ENCODE peak calls at places on chromosomes 1 and 21, in ten cellular contexts. H is prostate gland, P is tibial artery, A is mammary epithelial cell, W is OCI-LY7, T is H1, Z is glutamatergic neuron, N is adrenal gland, M is fibroblast of mammary gland, R is A549. Y is an unnamed sample.

GRCh38 chr1:244054247-244054923 is 3.3 kb downstream of the ZBTB18 start:
- DNase-seq in P (no peak), Z (peak), H (no peak), R (no peak), T (no peak), A (no peak), N (no peak), W (no peak), M (no peak), Y (no peak)

GRCh38 chr21:46217511-46218196 is 10.9 kb downstream of the LSS start:
- DNase-seq in W (no peak), A (no peak), N (no peak), R (no peak), H (no peak), Z (no peak), T (no peak), M (no peak), P (no peak), Y (no peak)

GRCh38 chr1:87150143-87150542 is 178.5 kb upstream of the LMO4 start:
- DNase-seq in R (no peak), N (no peak), T (no peak), A (no peak), P (no peak), H (no peak), W (no peak), M (no peak), Z (no peak), Y (no peak)

GRCh38 chr1:240092301-240093119 is 827 bp downstream of the FMN2 start:
- DNase-seq in R (peak), W (no peak), T (no peak), M (peak), Z (peak), H (no peak), N (peak), P (no peak), A (peak), Y (peak)

GRCh38 chr1:168321945-168322344 is 41.3 kb downstream of the TBX19 start:
- DNase-seq in T (no peak), A (peak), H (no peak), W (peak), N (no peak), R (peak), M (peak), P (no peak), Z (no peak), Y (no peak)

GRCh38 chr1:100292711-100293110 is 26.7 kb downstream of the RTCA start:
- DNase-seq in R (no peak), W (no peak), N (no peak), M (peak), P (no peak), A (no peak), Z (no peak), H (no peak), T (no peak), Y (no peak)

GRCh38 chr1:27555700-27556424 is 48.1 kb downstream of the AHDC1 start:
- DNase-seq in Z (peak), M (no peak), T (no peak), P (peak), R (no peak), A (no peak), H (no peak), N (peak), W (peak), Y (no peak)

GRCh38 chr21:45306832-45307571 is 19.3 kb upstream of the POFUT2 start:
- DNase-seq in A (peak), T (no peak), Z (no peak), W (no peak), P (peak), R (no peak), H (no peak), M (peak), N (peak), Y (no peak)

GRCh38 chr1:178520803-178521202 is 7.9 kb downstream of the TEX35 start:
- DNase-seq in W (no peak), H (no peak), N (no peak), A (no peak), Z (no peak), P (peak), M (no peak), T (no peak), R (no peak), Y (no peak)

GRCh38 chr1:57124768-57125446 is 159.1 kb upstream of the C8B start:
- DNase-seq in P (no peak), A (peak), R (no peak), T (no peak), H (no peak), N (no peak), Z (no peak), W (no peak), M (peak), Y (no peak)

GRCh38 chr1:213231795-213232231 is 180.8 kb downstream of the RPS6KC1 start:
- DNase-seq in H (no peak), P (no peak), W (no peak), N (no peak), R (peak), A (no peak), Z (peak), T (peak), M (peak), Y (no peak)

GRCh38 chr1:166978795-166979194 is 3.5 kb upstream of the ILDR2 start:
- DNase-seq in A (no peak), H (no peak), M (no peak), Z (no peak), W (no peak), R (no peak), T (no peak), N (no peak), P (no peak), Y (no peak)

GRCh38 chr1:111593403-111594127 is 26.0 kb upstream of the RAP1A start:
- DNase-seq in T (no peak), N (no peak), W (no peak), M (no peak), H (no peak), Z (no peak), P (no peak), R (no peak), A (no peak), Y (no peak)

GRCh38 chr1:22739648-22740385 is 29.2 kb downstream of the EPHB2 start:
- DNase-seq in P (peak), Z (no peak), N (no peak), H (no peak), A (no peak), W (no peak), M (peak), R (peak), T (no peak), Y (no peak)

GRCh38 chr1:108747128-108747827 is 804 bp downstream of the STXBP3 start:
- DNase-seq in A (peak), R (peak), Z (peak), W (peak), P (peak), N (peak), T (no peak), M (peak), H (peak), Y (peak)

GRCh38 chr1:63648689-63649088 is 55.5 kb downstream of the PGM1 start:
- DNase-seq in W (no peak), T (no peak), H (no peak), A (no peak), Z (no peak), P (no peak), M (no peak), N (no peak), R (no peak), Y (no peak)

GRCh38 chr1:62240651-62241050 is 46.0 kb downstream of the L1TD1 start:
- DNase-seq in P (no peak), T (no peak), R (no peak), M (no peak), A (no peak), Z (no peak), H (no peak), W (no peak), N (no peak), Y (no peak)

GRCh38 chr1:67755160-67755559 is 70.2 kb downstream of the GADD45A start:
- DNase-seq in H (no peak), M (no peak), T (no peak), Z (no peak), A (no peak), N (no peak), R (no peak), W (peak), P (no peak), Y (no peak)

GRCh38 chr1:212814548-212814947 is 22.9 kb downstream of the TATDN3 start:
- DNase-seq in W (no peak), A (no peak), N (no peak), H (no peak), R (no peak), Z (no peak), M (no peak), P (no peak), T (no peak), Y (no peak)

GRCh38 chr1:207962716-207963428 is 51.9 kb upstream of the CD34 start:
- DNase-seq in M (peak), A (no peak), W (no peak), T (no peak), P (peak), H (peak), N (peak), Z (no peak), R (no peak), Y (no peak)

GRCh38 chr1:98674075-98674781 is 12.7 kb downstream of the SNX7 start:
- DNase-seq in H (no peak), N (no peak), R (no peak), P (no peak), W (no peak), Z (no peak), T (no peak), A (no peak), M (peak), Y (no peak)

GRCh38 chr1:64163972-64164371 is 39.5 kb upstream of the UBE2U start:
- DNase-seq in N (no peak), W (no peak), H (no peak), A (peak), T (no peak), Z (no peak), R (peak), P (no peak), M (peak), Y (peak)

GRCh38 chr1:42259059-42259738 is 75.8 kb downstream of the FOXJ3 start:
- DNase-seq in W (no peak), A (peak), T (no peak), M (peak), Z (no peak), N (peak), P (no peak), H (peak), R (no peak), Y (no peak)

GRCh38 chr1:233261206-233261605 is 34.3 kb downstream of the PCNX2 start:
- DNase-seq in A (peak), R (peak), H (no peak), T (no peak), Z (no peak), W (no peak), N (no peak), P (no peak), M (no peak), Y (no peak)

GRCh38 chr21:35479529-35479928 is 430.4 kb upstream of the RUNX1 start:
- DNase-seq in W (no peak), N (no peak), Z (no peak), P (no peak), M (no peak), T (no peak), A (no peak), R (no peak), H (no peak), Y (no peak)

GRCh38 chr1:111952258-111952657 is 37.2 kb downstream of the KCND3 start:
- DNase-seq in Z (no peak), M (no peak), P (no peak), H (no peak), T (no peak), W (no peak), N (no peak), R (no peak), A (peak), Y (no peak)

GRCh38 chr21:44723177-44724131 is 12.1 kb upstream of the TSPEAR start:
- DNase-seq in P (no peak), A (peak), Z (no peak), N (no peak), T (no peak), W (no peak), R (no peak), H (no peak), M (no peak), Y (no peak)

GRCh38 chr1:96842215-96842614 is 120.6 kb downstream of the PTBP2 start:
- DNase-seq in T (no peak), N (no peak), W (no peak), H (no peak), A (no peak), Z (no peak), M (peak), R (no peak), P (no peak), Y (no peak)

GRCh38 chr1:235108185-235108593 is 20.4 kb downstream of the TOMM20 start:
- DNase-seq in Z (no peak), P (no peak), M (no peak), R (no peak), N (no peak), H (no peak), A (no peak), W (no peak), T (no peak), Y (no peak)

GRCh38 chr1:178267646-178268094 is 173.8 kb downstream of the RASAL2 start:
- DNase-seq in H (no peak), N (no peak), W (no peak), M (peak), R (peak), T (peak), Z (no peak), A (peak), P (no peak), Y (peak)

GRCh38 chr1:88618331-88618730 is 65.7 kb upstream of the PKN2 start:
- DNase-seq in A (no peak), M (no peak), H (no peak), P (no peak), N (no peak), W (peak), Z (no peak), R (no peak), T (no peak), Y (no peak)

GRCh38 chr1:198696211-198696610 is 57.4 kb downstream of the PTPRC start:
- DNase-seq in M (no peak), A (no peak), T (no peak), W (peak), Z (no peak), N (no peak), H (no peak), P (no peak), R (no peak), Y (no peak)

GRCh38 chr1:178294654-178295053 is 200.8 kb downstream of the RASAL2 start:
- DNase-seq in M (no peak), W (no peak), T (no peak), R (no peak), Z (no peak), H (no peak), P (no peak), A (peak), N (no peak), Y (no peak)

GRCh38 chr1:160214481-160215140 is 9.4 kb downstream of the PEA15 start:
- DNase-seq in N (no peak), A (no peak), P (no peak), R (no peak), W (no peak), H (peak), M (no peak), Z (no peak), T (no peak), Y (no peak)

GRCh38 chr1:17438977-17439249 is 564 bp downstream of the RCC2 start:
- DNase-seq in H (no peak), Z (peak), M (no peak), A (no peak), P (no peak), R (no peak), N (peak), W (no peak), T (no peak), Y (peak)

GRCh38 chr1:247500725-247501348 is 35.4 kb downstream of the OR2C3 start:
- DNase-seq in W (no peak), M (no peak), R (no peak), H (no peak), T (no peak), Z (no peak), N (no peak), P (no peak), A (no peak), Y (no peak)

DNA sequence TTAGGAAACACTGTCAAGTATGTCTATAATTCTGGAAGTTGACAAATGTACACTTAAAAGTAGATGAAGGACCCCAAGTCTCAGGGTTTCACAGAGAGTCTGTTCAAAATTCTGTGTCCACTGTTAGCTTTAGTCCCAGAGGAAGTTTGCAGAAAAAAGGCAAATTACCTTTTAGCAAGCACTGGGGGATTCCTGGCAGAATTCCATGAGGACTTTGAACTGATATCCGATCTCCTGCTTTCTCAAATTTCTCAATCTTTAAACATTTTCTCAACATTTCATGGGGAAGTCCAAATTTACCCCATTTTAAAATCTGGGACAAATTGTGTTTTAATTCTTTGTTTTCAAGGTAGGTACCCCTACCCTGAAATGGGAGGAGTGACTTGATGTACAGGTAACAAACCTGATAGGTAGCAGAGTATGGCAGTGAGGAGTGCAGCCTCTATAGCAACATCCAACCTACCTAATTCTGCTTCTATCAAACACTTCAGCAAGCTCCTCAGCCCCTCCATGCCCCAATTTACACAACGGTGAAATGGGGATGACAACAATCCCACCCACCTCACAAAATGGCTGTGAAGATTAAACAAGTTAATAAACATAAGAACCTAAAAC is 344.9 kb downstream of the OMA1 start:
- DNase-seq in N (no peak), W (no peak), Z (no peak), R (no peak), H (no peak), P (no peak), A (no peak), M (no peak), T (no peak), Y (no peak)
- TF ChIP-seq CTCF in N (no peak), W (no peak), Z (no peak), R (no peak), H (no peak), P (no peak), A (no peak), M (no peak), T (no peak), Y (no peak)

GRCh38 chr1:150874455-150875196 is 1.8 kb downstream of the ARNT start:
- DNase-seq in A (no peak), W (peak), N (no peak), H (no peak), Z (no peak), M (peak), P (no peak), T (no peak), R (no peak), Y (no peak)

GRCh38 chr1:150872572-150872971 is 3.8 kb downstream of the ARNT start:
- DNase-seq in H (no peak), M (no peak), A (no peak), P (no peak), T (no peak), R (no peak), Z (no peak), W (no peak), N (no peak), Y (no peak)

GRCh38 chr1:150873521-150873920 is 2.9 kb downstream of the ARNT start:
- DNase-seq in M (no peak), H (no peak), N (no peak), W (no peak), R (no peak), P (no peak), T (no peak), A (no peak), Z (no peak), Y (no peak)

GRCh38 chr1:150875197-150876110 is 945 bp downstream of the ARNT start:
- DNase-seq in P (no peak), H (peak), Z (peak), A (peak), R (no peak), N (no peak), M (peak), T (no peak), W (peak), Y (no peak)

GRCh38 chr1:150869683-150870082 is 6.7 kb downstream of the ARNT start:
- DNase-seq in R (no peak), A (no peak), Z (no peak), M (no peak), T (no peak), W (no peak), H (no peak), N (no peak), P (no peak), Y (no peak)
- TF ChIP-seq CTCF in R (no peak), A (no peak), Z (no peak), M (peak), T (no peak), W (no peak), H (no peak), N (no peak), P (no peak), Y (no peak)

DNA sequence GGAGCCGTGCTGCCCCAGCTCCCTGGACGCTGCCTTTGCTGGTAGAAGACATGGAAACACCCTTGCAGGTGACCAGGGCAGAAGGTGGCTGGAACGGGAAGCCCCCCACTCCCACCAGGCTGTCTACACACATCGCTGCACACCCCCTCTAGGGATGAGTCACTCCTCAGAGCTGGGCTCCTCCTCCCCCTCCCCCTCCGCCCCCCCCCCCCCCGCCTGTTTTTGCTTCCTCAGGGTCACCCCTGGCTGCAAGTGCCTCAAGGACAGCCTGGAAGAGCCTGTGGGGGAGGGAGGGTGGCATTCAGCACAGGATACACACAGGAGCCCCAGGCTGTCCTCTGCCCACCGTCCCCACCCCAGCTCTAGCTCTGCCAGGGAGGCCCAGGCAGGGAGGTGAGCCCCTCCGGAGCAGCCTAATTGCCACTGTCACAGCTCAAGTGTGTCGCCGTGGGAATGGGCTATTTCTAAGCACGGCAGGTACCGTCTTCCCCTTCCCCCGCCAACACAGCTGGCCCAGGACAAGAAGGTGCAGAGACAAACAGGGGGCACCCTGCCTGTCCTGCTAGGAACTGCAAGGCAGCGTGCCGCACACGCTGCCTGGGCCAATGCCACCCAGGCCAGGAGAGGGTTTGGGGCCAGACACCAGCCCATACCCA is 2.5 kb downstream of the FNDC10 start:
- DNase-seq in T (peak), A (no peak), M (no peak), Z (no peak), P (no peak), H (no peak), W (peak), R (peak), N (peak), Y (no peak)
- TF ChIP-seq CTCF in T (no peak), A (peak), M (no peak), Z (peak), P (no peak), H (no peak), W (peak), R (no peak), N (peak), Y (peak)

GRCh38 chr1:15885701-15886612 is 38.5 kb downstream of the SPEN start:
- DNase-seq in N (peak), W (peak), P (peak), A (peak), H (peak), Z (peak), M (peak), R (peak), T (peak), Y (peak)
- TF ChIP-seq CTCF in N (peak), W (peak), P (peak), A (peak), H (peak), Z (no peak), M (peak), R (peak), T (no peak), Y (no peak)

GRCh38 chr1:43367026-43367903 is 546 bp downstream of the ELOVL1 start:
- DNase-seq in T (no peak), Z (peak), N (no peak), H (peak), A (peak), P (peak), W (peak), R (no peak), M (no peak), Y (peak)
- TF ChIP-seq CTCF in T (no peak), Z (no peak), N (no peak), H (no peak), A (no peak), P (no peak), W (no peak), R (no peak), M (no peak), Y (no peak)